ENCODE peak calls at places on chromosomes 13 and 19, in nine cellular contexts. One of them, this sample, is unnamed.

GRCh38 chr13:55403887-55404487 is 1736.7 kb upstream of the PRR20A start:
- DNase-seq in T-helper 17 cell: no peak
- DNase-seq in Kasumi-1: no peak
- DNase-seq in activated T-cell treated with anti-CD3 and anti-CD28 coated beads for 1 hour: no peak
- DNase-seq in C1 segment of cervical spinal cord: no peak
- DNase-seq in NB4: no peak
- DNase-seq in stimulated activated CD4-positive, alpha-beta T cell treated with anti-CD3 and anti-CD28 coated beads, Interleukin-1b, Interleukin-23, amount 100 ng/mL, for 24 hours: no peak
- DNase-seq in CD4-positive, alpha-beta T cell: no peak
- DNase-seq in globus pallidus: no peak
- DNase-seq in this sample: no peak

GRCh38 chr13:55528434-55528833 is 1612.3 kb upstream of the PRR20A start:
- DNase-seq in T-helper 17 cell: no peak
- DNase-seq in Kasumi-1: no peak
- DNase-seq in activated T-cell treated with anti-CD3 and anti-CD28 coated beads for 1 hour: no peak
- DNase-seq in C1 segment of cervical spinal cord: no peak
- DNase-seq in NB4: no peak
- DNase-seq in stimulated activated CD4-positive, alpha-beta T cell treated with anti-CD3 and anti-CD28 coated beads, Interleukin-1b, Interleukin-23, amount 100 ng/mL, for 24 hours: no peak
- DNase-seq in CD4-positive, alpha-beta T cell: no peak
- DNase-seq in globus pallidus: no peak
- DNase-seq in this sample: no peak

GRCh38 chr13:33545492-33545891 is 259.9 kb upstream of the STARD13 start:
- DNase-seq in T-helper 17 cell: no peak
- DNase-seq in Kasumi-1: no peak
- DNase-seq in activated T-cell treated with anti-CD3 and anti-CD28 coated beads for 1 hour: no peak
- DNase-seq in C1 segment of cervical spinal cord: no peak
- DNase-seq in NB4: no peak
- DNase-seq in stimulated activated CD4-positive, alpha-beta T cell treated with anti-CD3 and anti-CD28 coated beads, Interleukin-1b, Interleukin-23, amount 100 ng/mL, for 24 hours: no peak
- DNase-seq in CD4-positive, alpha-beta T cell: no peak
- DNase-seq in globus pallidus: no peak
- DNase-seq in this sample: peak

GRCh38 chr13:55606045-55606665 is 1534.6 kb upstream of the PRR20A start:
- DNase-seq in T-helper 17 cell: no peak
- DNase-seq in Kasumi-1: no peak
- DNase-seq in activated T-cell treated with anti-CD3 and anti-CD28 coated beads for 1 hour: no peak
- DNase-seq in C1 segment of cervical spinal cord: no peak
- DNase-seq in NB4: no peak
- DNase-seq in stimulated activated CD4-positive, alpha-beta T cell treated with anti-CD3 and anti-CD28 coated beads, Interleukin-1b, Interleukin-23, amount 100 ng/mL, for 24 hours: no peak
- DNase-seq in CD4-positive, alpha-beta T cell: no peak
- DNase-seq in globus pallidus: no peak
- DNase-seq in this sample: no peak

GRCh38 chr13:57633950-57634828 is 2.6 kb downstream of the PCDH17 start:
- DNase-seq in T-helper 17 cell: no peak
- DNase-seq in Kasumi-1: no peak
- DNase-seq in activated T-cell treated with anti-CD3 and anti-CD28 coated beads for 1 hour: no peak
- DNase-seq in C1 segment of cervical spinal cord: peak
- DNase-seq in NB4: no peak
- DNase-seq in stimulated activated CD4-positive, alpha-beta T cell treated with anti-CD3 and anti-CD28 coated beads, Interleukin-1b, Interleukin-23, amount 100 ng/mL, for 24 hours: no peak
- DNase-seq in CD4-positive, alpha-beta T cell: no peak
- DNase-seq in globus pallidus: peak
- DNase-seq in this sample: no peak

GRCh38 chr13:60931858-60932546 is 483.6 kb downstream of the PCDH20 start:
- DNase-seq in T-helper 17 cell: no peak
- DNase-seq in Kasumi-1: no peak
- DNase-seq in activated T-cell treated with anti-CD3 and anti-CD28 coated beads for 1 hour: no peak
- DNase-seq in C1 segment of cervical spinal cord: no peak
- DNase-seq in NB4: no peak
- DNase-seq in stimulated activated CD4-positive, alpha-beta T cell treated with anti-CD3 and anti-CD28 coated beads, Interleukin-1b, Interleukin-23, amount 100 ng/mL, for 24 hours: no peak
- DNase-seq in CD4-positive, alpha-beta T cell: no peak
- DNase-seq in globus pallidus: no peak
- DNase-seq in this sample: no peak

GRCh38 chr13:109755551-109755950 is 30.8 kb downstream of the IRS2 start:
- DNase-seq in T-helper 17 cell: no peak
- DNase-seq in Kasumi-1: no peak
- DNase-seq in activated T-cell treated with anti-CD3 and anti-CD28 coated beads for 1 hour: no peak
- DNase-seq in C1 segment of cervical spinal cord: no peak
- DNase-seq in NB4: no peak
- DNase-seq in stimulated activated CD4-positive, alpha-beta T cell treated with anti-CD3 and anti-CD28 coated beads, Interleukin-1b, Interleukin-23, amount 100 ng/mL, for 24 hours: no peak
- DNase-seq in CD4-positive, alpha-beta T cell: no peak
- DNase-seq in globus pallidus: no peak
- DNase-seq in this sample: no peak

GRCh38 chr13:99542788-99543406 is 41.6 kb downstream of the TM9SF2 start:
- DNase-seq in T-helper 17 cell: no peak
- DNase-seq in Kasumi-1: no peak
- DNase-seq in activated T-cell treated with anti-CD3 and anti-CD28 coated beads for 1 hour: no peak
- DNase-seq in C1 segment of cervical spinal cord: no peak
- DNase-seq in NB4: no peak
- DNase-seq in stimulated activated CD4-positive, alpha-beta T cell treated with anti-CD3 and anti-CD28 coated beads, Interleukin-1b, Interleukin-23, amount 100 ng/mL, for 24 hours: peak
- DNase-seq in CD4-positive, alpha-beta T cell: peak
- DNase-seq in globus pallidus: peak
- DNase-seq in this sample: no peak

GRCh38 chr19:37309834-37310575 is 60.9 kb upstream of the ZNF527 start:
- DNase-seq in T-helper 17 cell: no peak
- DNase-seq in Kasumi-1: no peak
- DNase-seq in activated T-cell treated with anti-CD3 and anti-CD28 coated beads for 1 hour: no peak
- DNase-seq in C1 segment of cervical spinal cord: no peak
- DNase-seq in NB4: peak
- DNase-seq in stimulated activated CD4-positive, alpha-beta T cell treated with anti-CD3 and anti-CD28 coated beads, Interleukin-1b, Interleukin-23, amount 100 ng/mL, for 24 hours: no peak
- DNase-seq in CD4-positive, alpha-beta T cell: peak
- DNase-seq in globus pallidus: no peak
- DNase-seq in this sample: peak

GRCh38 chr13:86447479-86447878 is 648.3 kb upstream of the SLITRK6 start:
- DNase-seq in T-helper 17 cell: no peak
- DNase-seq in Kasumi-1: no peak
- DNase-seq in activated T-cell treated with anti-CD3 and anti-CD28 coated beads for 1 hour: no peak
- DNase-seq in C1 segment of cervical spinal cord: no peak
- DNase-seq in NB4: no peak
- DNase-seq in stimulated activated CD4-positive, alpha-beta T cell treated with anti-CD3 and anti-CD28 coated beads, Interleukin-1b, Interleukin-23, amount 100 ng/mL, for 24 hours: no peak
- DNase-seq in CD4-positive, alpha-beta T cell: no peak
- DNase-seq in globus pallidus: no peak
- DNase-seq in this sample: peak

GRCh38 chr13:99045396-99045795 is 67.5 kb upstream of the DOCK9 start:
- DNase-seq in T-helper 17 cell: no peak
- DNase-seq in Kasumi-1: no peak
- DNase-seq in activated T-cell treated with anti-CD3 and anti-CD28 coated beads for 1 hour: no peak
- DNase-seq in C1 segment of cervical spinal cord: no peak
- DNase-seq in NB4: no peak
- DNase-seq in stimulated activated CD4-positive, alpha-beta T cell treated with anti-CD3 and anti-CD28 coated beads, Interleukin-1b, Interleukin-23, amount 100 ng/mL, for 24 hours: no peak
- DNase-seq in CD4-positive, alpha-beta T cell: no peak
- DNase-seq in globus pallidus: no peak
- DNase-seq in this sample: no peak

GRCh38 chr13:33015791-33016323 is 366 bp upstream of the KL start:
- DNase-seq in T-helper 17 cell: no peak
- DNase-seq in Kasumi-1: no peak
- DNase-seq in activated T-cell treated with anti-CD3 and anti-CD28 coated beads for 1 hour: no peak
- DNase-seq in C1 segment of cervical spinal cord: no peak
- DNase-seq in NB4: no peak
- DNase-seq in stimulated activated CD4-positive, alpha-beta T cell treated with anti-CD3 and anti-CD28 coated beads, Interleukin-1b, Interleukin-23, amount 100 ng/mL, for 24 hours: no peak
- DNase-seq in CD4-positive, alpha-beta T cell: no peak
- DNase-seq in globus pallidus: no peak
- DNase-seq in this sample: no peak

GRCh38 chr19:51371186-51371690 is 1.2 kb downstream of the NKG7 start:
- DNase-seq in T-helper 17 cell: no peak
- DNase-seq in Kasumi-1: no peak
- DNase-seq in activated T-cell treated with anti-CD3 and anti-CD28 coated beads for 1 hour: no peak
- DNase-seq in C1 segment of cervical spinal cord: no peak
- DNase-seq in NB4: no peak
- DNase-seq in stimulated activated CD4-positive, alpha-beta T cell treated with anti-CD3 and anti-CD28 coated beads, Interleukin-1b, Interleukin-23, amount 100 ng/mL, for 24 hours: no peak
- DNase-seq in CD4-positive, alpha-beta T cell: no peak
- DNase-seq in globus pallidus: no peak
- DNase-seq in this sample: no peak

GRCh38 chr19:35436477-35437141 is 11.4 kb upstream of the FFAR2 start:
- DNase-seq in T-helper 17 cell: no peak
- DNase-seq in Kasumi-1: peak
- DNase-seq in activated T-cell treated with anti-CD3 and anti-CD28 coated beads for 1 hour: no peak
- DNase-seq in C1 segment of cervical spinal cord: no peak
- DNase-seq in NB4: peak
- DNase-seq in stimulated activated CD4-positive, alpha-beta T cell treated with anti-CD3 and anti-CD28 coated beads, Interleukin-1b, Interleukin-23, amount 100 ng/mL, for 24 hours: no peak
- DNase-seq in CD4-positive, alpha-beta T cell: no peak
- DNase-seq in globus pallidus: no peak
- DNase-seq in this sample: peak

GRCh38 chr13:43006893-43007631 is 15.0 kb upstream of the EPSTI1 start:
- DNase-seq in T-helper 17 cell: no peak
- DNase-seq in Kasumi-1: no peak
- DNase-seq in activated T-cell treated with anti-CD3 and anti-CD28 coated beads for 1 hour: no peak
- DNase-seq in C1 segment of cervical spinal cord: no peak
- DNase-seq in NB4: no peak
- DNase-seq in stimulated activated CD4-positive, alpha-beta T cell treated with anti-CD3 and anti-CD28 coated beads, Interleukin-1b, Interleukin-23, amount 100 ng/mL, for 24 hours: no peak
- DNase-seq in CD4-positive, alpha-beta T cell: no peak
- DNase-seq in globus pallidus: no peak
- DNase-seq in this sample: no peak

GRCh38 chr19:19406878-19407639 is 1.6 kb downstream of the GATAD2A start:
- DNase-seq in T-helper 17 cell: no peak
- DNase-seq in Kasumi-1: peak
- DNase-seq in activated T-cell treated with anti-CD3 and anti-CD28 coated beads for 1 hour: peak
- DNase-seq in C1 segment of cervical spinal cord: peak
- DNase-seq in NB4: peak
- DNase-seq in stimulated activated CD4-positive, alpha-beta T cell treated with anti-CD3 and anti-CD28 coated beads, Interleukin-1b, Interleukin-23, amount 100 ng/mL, for 24 hours: no peak
- DNase-seq in CD4-positive, alpha-beta T cell: peak
- DNase-seq in globus pallidus: peak
- DNase-seq in this sample: peak

GRCh38 chr19:44955500-44956439 is 590 bp downstream of the CLPTM1 start:
- DNase-seq in T-helper 17 cell: no peak
- DNase-seq in Kasumi-1: peak
- DNase-seq in activated T-cell treated with anti-CD3 and anti-CD28 coated beads for 1 hour: no peak
- DNase-seq in C1 segment of cervical spinal cord: no peak
- DNase-seq in NB4: no peak
- DNase-seq in stimulated activated CD4-positive, alpha-beta T cell treated with anti-CD3 and anti-CD28 coated beads, Interleukin-1b, Interleukin-23, amount 100 ng/mL, for 24 hours: no peak
- DNase-seq in CD4-positive, alpha-beta T cell: no peak
- DNase-seq in globus pallidus: no peak
- DNase-seq in this sample: peak

GRCh38 chr19:13981988-13982501 is 24.1 kb downstream of the RFX1 start:
- DNase-seq in T-helper 17 cell: no peak
- DNase-seq in Kasumi-1: no peak
- DNase-seq in activated T-cell treated with anti-CD3 and anti-CD28 coated beads for 1 hour: no peak
- DNase-seq in C1 segment of cervical spinal cord: no peak
- DNase-seq in NB4: no peak
- DNase-seq in stimulated activated CD4-positive, alpha-beta T cell treated with anti-CD3 and anti-CD28 coated beads, Interleukin-1b, Interleukin-23, amount 100 ng/mL, for 24 hours: no peak
- DNase-seq in CD4-positive, alpha-beta T cell: no peak
- DNase-seq in globus pallidus: no peak
- DNase-seq in this sample: no peak

GRCh38 chr19:35139618-35139943 is 957 bp downstream of the FXYD1 start:
- DNase-seq in T-helper 17 cell: no peak
- DNase-seq in Kasumi-1: no peak
- DNase-seq in activated T-cell treated with anti-CD3 and anti-CD28 coated beads for 1 hour: no peak
- DNase-seq in C1 segment of cervical spinal cord: no peak
- DNase-seq in NB4: no peak
- DNase-seq in stimulated activated CD4-positive, alpha-beta T cell treated with anti-CD3 and anti-CD28 coated beads, Interleukin-1b, Interleukin-23, amount 100 ng/mL, for 24 hours: no peak
- DNase-seq in CD4-positive, alpha-beta T cell: no peak
- DNase-seq in globus pallidus: no peak
- DNase-seq in this sample: no peak

GRCh38 chr19:55802281-55802680 is 29.5 kb downstream of the NLRP11 start:
- DNase-seq in T-helper 17 cell: no peak
- DNase-seq in Kasumi-1: no peak
- DNase-seq in activated T-cell treated with anti-CD3 and anti-CD28 coated beads for 1 hour: no peak
- DNase-seq in C1 segment of cervical spinal cord: no peak
- DNase-seq in NB4: no peak
- DNase-seq in stimulated activated CD4-positive, alpha-beta T cell treated with anti-CD3 and anti-CD28 coated beads, Interleukin-1b, Interleukin-23, amount 100 ng/mL, for 24 hours: no peak
- DNase-seq in CD4-positive, alpha-beta T cell: no peak
- DNase-seq in globus pallidus: no peak
- DNase-seq in this sample: no peak

GRCh38 chr13:88071371-88071770 is 400.2 kb downstream of the SLITRK5 start:
- DNase-seq in T-helper 17 cell: no peak
- DNase-seq in Kasumi-1: no peak
- DNase-seq in activated T-cell treated with anti-CD3 and anti-CD28 coated beads for 1 hour: no peak
- DNase-seq in C1 segment of cervical spinal cord: no peak
- DNase-seq in NB4: peak
- DNase-seq in stimulated activated CD4-positive, alpha-beta T cell treated with anti-CD3 and anti-CD28 coated beads, Interleukin-1b, Interleukin-23, amount 100 ng/mL, for 24 hours: no peak
- DNase-seq in CD4-positive, alpha-beta T cell: no peak
- DNase-seq in globus pallidus: no peak
- DNase-seq in this sample: no peak

GRCh38 chr13:39410089-39410901 is 192.7 kb downstream of the LHFPL6 start:
- DNase-seq in T-helper 17 cell: no peak
- DNase-seq in Kasumi-1: no peak
- DNase-seq in activated T-cell treated with anti-CD3 and anti-CD28 coated beads for 1 hour: no peak
- DNase-seq in C1 segment of cervical spinal cord: no peak
- DNase-seq in NB4: peak
- DNase-seq in stimulated activated CD4-positive, alpha-beta T cell treated with anti-CD3 and anti-CD28 coated beads, Interleukin-1b, Interleukin-23, amount 100 ng/mL, for 24 hours: no peak
- DNase-seq in CD4-positive, alpha-beta T cell: no peak
- DNase-seq in globus pallidus: no peak
- DNase-seq in this sample: no peak

GRCh38 chr19:6817179-6817578 is 44.7 kb downstream of the VAV1 start:
- DNase-seq in T-helper 17 cell: no peak
- DNase-seq in Kasumi-1: no peak
- DNase-seq in activated T-cell treated with anti-CD3 and anti-CD28 coated beads for 1 hour: no peak
- DNase-seq in C1 segment of cervical spinal cord: no peak
- DNase-seq in NB4: no peak
- DNase-seq in stimulated activated CD4-positive, alpha-beta T cell treated with anti-CD3 and anti-CD28 coated beads, Interleukin-1b, Interleukin-23, amount 100 ng/mL, for 24 hours: no peak
- DNase-seq in CD4-positive, alpha-beta T cell: no peak
- DNase-seq in globus pallidus: no peak
- DNase-seq in this sample: no peak

GRCh38 chr13:23847545-23847944 is 41.7 kb downstream of the MIPEP start:
- DNase-seq in T-helper 17 cell: no peak
- DNase-seq in Kasumi-1: no peak
- DNase-seq in activated T-cell treated with anti-CD3 and anti-CD28 coated beads for 1 hour: no peak
- DNase-seq in C1 segment of cervical spinal cord: no peak
- DNase-seq in NB4: no peak
- DNase-seq in stimulated activated CD4-positive, alpha-beta T cell treated with anti-CD3 and anti-CD28 coated beads, Interleukin-1b, Interleukin-23, amount 100 ng/mL, for 24 hours: no peak
- DNase-seq in CD4-positive, alpha-beta T cell: no peak
- DNase-seq in globus pallidus: no peak
- DNase-seq in this sample: peak

GRCh38 chr19:38951187-38951586 is 20.4 kb downstream of the MRPS12 start:
- DNase-seq in T-helper 17 cell: no peak
- DNase-seq in Kasumi-1: no peak
- DNase-seq in activated T-cell treated with anti-CD3 and anti-CD28 coated beads for 1 hour: no peak
- DNase-seq in C1 segment of cervical spinal cord: no peak
- DNase-seq in NB4: no peak
- DNase-seq in stimulated activated CD4-positive, alpha-beta T cell treated with anti-CD3 and anti-CD28 coated beads, Interleukin-1b, Interleukin-23, amount 100 ng/mL, for 24 hours: no peak
- DNase-seq in CD4-positive, alpha-beta T cell: no peak
- DNase-seq in globus pallidus: no peak
- DNase-seq in this sample: no peak

GRCh38 chr19:38693380-38694223 is 46.2 kb downstream of the ACTN4 start:
- DNase-seq in T-helper 17 cell: peak
- DNase-seq in Kasumi-1: peak
- DNase-seq in activated T-cell treated with anti-CD3 and anti-CD28 coated beads for 1 hour: no peak
- DNase-seq in C1 segment of cervical spinal cord: no peak
- DNase-seq in NB4: peak
- DNase-seq in stimulated activated CD4-positive, alpha-beta T cell treated with anti-CD3 and anti-CD28 coated beads, Interleukin-1b, Interleukin-23, amount 100 ng/mL, for 24 hours: no peak
- DNase-seq in CD4-positive, alpha-beta T cell: peak
- DNase-seq in globus pallidus: no peak
- DNase-seq in this sample: no peak

GRCh38 chr13:33775339-33776108 is 42.4 kb upstream of the RFC3 start:
- DNase-seq in T-helper 17 cell: no peak
- DNase-seq in Kasumi-1: no peak
- DNase-seq in activated T-cell treated with anti-CD3 and anti-CD28 coated beads for 1 hour: no peak
- DNase-seq in C1 segment of cervical spinal cord: no peak
- DNase-seq in NB4: no peak
- DNase-seq in stimulated activated CD4-positive, alpha-beta T cell treated with anti-CD3 and anti-CD28 coated beads, Interleukin-1b, Interleukin-23, amount 100 ng/mL, for 24 hours: no peak
- DNase-seq in CD4-positive, alpha-beta T cell: no peak
- DNase-seq in globus pallidus: no peak
- DNase-seq in this sample: peak

GRCh38 chr19:35225951-35226350 is 2.6 kb downstream of the FAM187B start:
- DNase-seq in T-helper 17 cell: no peak
- DNase-seq in Kasumi-1: no peak
- DNase-seq in activated T-cell treated with anti-CD3 and anti-CD28 coated beads for 1 hour: no peak
- DNase-seq in C1 segment of cervical spinal cord: no peak
- DNase-seq in NB4: no peak
- DNase-seq in stimulated activated CD4-positive, alpha-beta T cell treated with anti-CD3 and anti-CD28 coated beads, Interleukin-1b, Interleukin-23, amount 100 ng/mL, for 24 hours: no peak
- DNase-seq in CD4-positive, alpha-beta T cell: no peak
- DNase-seq in globus pallidus: no peak
- DNase-seq in this sample: no peak

GRCh38 chr19:18282788-18283141 is 1.3 kb upstream of the JUND start:
- DNase-seq in T-helper 17 cell: no peak
- DNase-seq in Kasumi-1: no peak
- DNase-seq in activated T-cell treated with anti-CD3 and anti-CD28 coated beads for 1 hour: no peak
- DNase-seq in C1 segment of cervical spinal cord: no peak
- DNase-seq in NB4: peak
- DNase-seq in stimulated activated CD4-positive, alpha-beta T cell treated with anti-CD3 and anti-CD28 coated beads, Interleukin-1b, Interleukin-23, amount 100 ng/mL, for 24 hours: no peak
- DNase-seq in CD4-positive, alpha-beta T cell: no peak
- DNase-seq in globus pallidus: no peak
- DNase-seq in this sample: peak

GRCh38 chr13:99434258-99434788 is 66.9 kb upstream of the TM9SF2 start:
- DNase-seq in T-helper 17 cell: peak
- DNase-seq in Kasumi-1: no peak
- DNase-seq in activated T-cell treated with anti-CD3 and anti-CD28 coated beads for 1 hour: peak
- DNase-seq in C1 segment of cervical spinal cord: no peak
- DNase-seq in NB4: no peak
- DNase-seq in stimulated activated CD4-positive, alpha-beta T cell treated with anti-CD3 and anti-CD28 coated beads, Interleukin-1b, Interleukin-23, amount 100 ng/mL, for 24 hours: peak
- DNase-seq in CD4-positive, alpha-beta T cell: peak
- DNase-seq in globus pallidus: no peak
- DNase-seq in this sample: no peak

GRCh38 chr19:17081672-17082630 is 6.4 kb downstream of the MYO9B start:
- DNase-seq in T-helper 17 cell: no peak
- DNase-seq in Kasumi-1: no peak
- DNase-seq in activated T-cell treated with anti-CD3 and anti-CD28 coated beads for 1 hour: no peak
- DNase-seq in C1 segment of cervical spinal cord: peak
- DNase-seq in NB4: no peak
- DNase-seq in stimulated activated CD4-positive, alpha-beta T cell treated with anti-CD3 and anti-CD28 coated beads, Interleukin-1b, Interleukin-23, amount 100 ng/mL, for 24 hours: no peak
- DNase-seq in CD4-positive, alpha-beta T cell: no peak
- DNase-seq in globus pallidus: no peak
- DNase-seq in this sample: no peak